ENCODE peak calls at places on chromosome 2, in six cellular contexts. A is SJSA1, X is BJ, H is fibroblast of mammary gland, N is neural progenitor cell, D is vagina. V is an unnamed sample.

GRCh38 chr2:98300475-98300874 is 45.8 kb upstream of the CNGA3 start:
- DNase-seq in D (no peak), X (no peak), H (no peak), A (no peak), N (no peak), V (no peak)

GRCh38 chr2:168427451-168427850 is 28.6 kb upstream of the CERS6 start:
- DNase-seq in X (peak), N (no peak), D (no peak), H (peak), A (peak), V (no peak)

GRCh38 chr2:16225545-16225944 is 285.2 kb downstream of the MYCN start:
- DNase-seq in H (no peak), X (no peak), N (no peak), D (no peak), A (no peak), V (no peak)

GRCh38 chr2:140376686-140377085 is 1596.5 kb upstream of the NXPH2 start:
- DNase-seq in N (no peak), A (no peak), X (no peak), D (no peak), H (no peak), V (no peak)

GRCh38 chr2:50648031-50648430 is 383.9 kb downstream of the NRXN1 start:
- DNase-seq in X (no peak), H (no peak), D (no peak), A (no peak), N (no peak), V (no peak)

GRCh38 chr2:88090446-88091283 is 23.0 kb downstream of the SMYD1 start:
- DNase-seq in X (no peak), D (no peak), N (no peak), A (no peak), H (no peak), V (no peak)

GRCh38 chr2:162545254-162545653 is 201.3 kb downstream of the GCA start:
- DNase-seq in D (no peak), A (no peak), H (no peak), N (peak), X (no peak), V (no peak)

GRCh38 chr2:161400076-161400475 is 16.0 kb upstream of the TBR1 start:
- DNase-seq in A (no peak), H (peak), X (no peak), N (no peak), D (no peak), V (peak)

GRCh38 chr2:175445276-175445675 is 263.8 kb upstream of the ATP5MC3 start:
- DNase-seq in N (no peak), A (no peak), X (no peak), H (no peak), D (no peak), V (no peak)

GRCh38 chr2:219409619-219410018 is 8.6 kb upstream of the DES start:
- DNase-seq in A (no peak), N (no peak), H (no peak), X (no peak), D (peak), V (no peak)

GRCh38 chr2:190043441-190043840 is 19.1 kb downstream of the MSTN start:
- DNase-seq in N (no peak), X (no peak), D (no peak), A (no peak), H (peak), V (no peak)

GRCh38 chr2:230871361-230872150 is 6.8 kb downstream of the ITM2C start:
- DNase-seq in X (no peak), D (peak), N (no peak), H (no peak), A (no peak), V (no peak)

GRCh38 chr2:17814601-17815000 is 1.7 kb upstream of the MSGN1 start:
- DNase-seq in A (no peak), H (no peak), N (no peak), D (no peak), X (no peak), V (peak)

GRCh38 chr2:238104521-238105311 is 4.6 kb downstream of the ESPNL start:
- DNase-seq in H (no peak), D (no peak), N (no peak), X (no peak), A (no peak), V (no peak)

GRCh38 chr2:218607436-218608115 is at the start of gene PLCD4:
- DNase-seq in A (peak), N (peak), H (peak), X (peak), D (no peak), V (peak)

GRCh38 chr2:1613731-1614354 is 130.5 kb downstream of the PXDN start:
- DNase-seq in X (no peak), A (peak), D (no peak), H (peak), N (no peak), V (peak)

GRCh38 chr2:101679037-101679726 is 18.3 kb upstream of the MAP4K4 start:
- DNase-seq in D (no peak), N (no peak), X (peak), A (peak), H (peak), V (no peak)

GRCh38 chr2:10369269-10370255 is 66.9 kb downstream of the HPCAL1 start:
- DNase-seq in X (no peak), N (no peak), D (no peak), A (no peak), H (no peak), V (no peak)

GRCh38 chr2:48279347-48279746 is 250.6 kb upstream of the STON1 start:
- DNase-seq in A (no peak), X (no peak), H (no peak), D (no peak), N (peak), V (no peak)

GRCh38 chr2:190121971-190122370 is 59.4 kb upstream of the MSTN start:
- DNase-seq in H (peak), A (peak), D (no peak), N (peak), X (no peak), V (peak)

GRCh38 chr2:229798446-229799147 is 84.2 kb upstream of the DNER start:
- DNase-seq in N (no peak), A (no peak), X (no peak), H (peak), D (no peak), V (no peak)

GRCh38 chr2:85744771-85745601 is 8.8 kb upstream of the ATOH8 start:
- DNase-seq in H (peak), A (peak), X (no peak), D (no peak), N (peak), V (no peak)

GRCh38 chr2:237725661-237726060 is 72.9 kb upstream of the RBM44 start:
- DNase-seq in A (no peak), H (no peak), X (no peak), D (no peak), N (no peak), V (no peak)

GRCh38 chr2:192749606-192750200 is 555.0 kb upstream of the TMEFF2 start:
- DNase-seq in A (no peak), N (peak), H (peak), D (no peak), X (no peak), V (peak)

GRCh38 chr2:112579280-112579679 is 5.1 kb upstream of the CHCHD5 start:
- DNase-seq in D (no peak), H (peak), X (peak), N (no peak), A (peak), V (peak)

GRCh38 chr2:25822190-25823117 is 55.8 kb downstream of the ASXL2 start:
- DNase-seq in A (no peak), D (no peak), N (peak), H (peak), X (no peak), V (peak)
- H3K4me3 ChIP-seq in A (no peak), D (peak), N (no peak), H (peak), X (no peak), V (peak)

DNA sequence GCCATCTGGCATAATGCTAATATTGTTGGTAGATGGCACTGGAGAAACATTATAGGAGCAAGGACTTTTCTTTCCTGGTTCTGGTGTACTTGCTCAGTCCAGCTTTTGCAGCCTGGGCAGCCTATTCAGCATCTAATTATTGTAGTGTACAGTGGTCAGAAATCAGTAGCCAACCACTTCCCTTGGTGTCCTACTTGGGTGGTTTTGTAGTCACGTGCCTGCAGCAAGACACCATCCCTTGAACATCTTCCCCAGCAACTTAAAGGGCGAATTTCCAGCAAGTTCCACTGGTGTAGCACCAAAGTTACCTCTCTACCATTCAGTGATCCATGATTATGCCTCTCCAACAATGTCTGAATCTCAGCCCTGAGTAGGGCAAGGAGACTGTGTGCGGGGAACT is 557.6 kb downstream of the SATB2 start:
- DNase-seq in X (no peak), A (no peak), N (no peak), H (no peak), D (no peak), V (no peak)
- H3K4me3 ChIP-seq in X (no peak), A (no peak), N (no peak), H (no peak), D (no peak), V (no peak)

GRCh38 chr2:74513605-74514367 is 464 bp upstream of the TLX2 start:
- DNase-seq in A (peak), D (no peak), N (peak), X (no peak), H (no peak), V (no peak)

GRCh38 chr2:74515271-74516069 is 1.2 kb downstream of the TLX2 start:
- DNase-seq in D (no peak), H (no peak), A (no peak), N (peak), X (no peak), V (no peak)

GRCh38 chr2:74514368-74515270 is at the start of gene TLX2:
- DNase-seq in H (no peak), X (no peak), N (peak), A (no peak), D (no peak), V (no peak)

GRCh38 chr2:74516650-74517049 is 2.4 kb downstream of the TLX2 start:
- DNase-seq in A (no peak), X (no peak), H (no peak), N (no peak), D (no peak), V (no peak)

DNA sequence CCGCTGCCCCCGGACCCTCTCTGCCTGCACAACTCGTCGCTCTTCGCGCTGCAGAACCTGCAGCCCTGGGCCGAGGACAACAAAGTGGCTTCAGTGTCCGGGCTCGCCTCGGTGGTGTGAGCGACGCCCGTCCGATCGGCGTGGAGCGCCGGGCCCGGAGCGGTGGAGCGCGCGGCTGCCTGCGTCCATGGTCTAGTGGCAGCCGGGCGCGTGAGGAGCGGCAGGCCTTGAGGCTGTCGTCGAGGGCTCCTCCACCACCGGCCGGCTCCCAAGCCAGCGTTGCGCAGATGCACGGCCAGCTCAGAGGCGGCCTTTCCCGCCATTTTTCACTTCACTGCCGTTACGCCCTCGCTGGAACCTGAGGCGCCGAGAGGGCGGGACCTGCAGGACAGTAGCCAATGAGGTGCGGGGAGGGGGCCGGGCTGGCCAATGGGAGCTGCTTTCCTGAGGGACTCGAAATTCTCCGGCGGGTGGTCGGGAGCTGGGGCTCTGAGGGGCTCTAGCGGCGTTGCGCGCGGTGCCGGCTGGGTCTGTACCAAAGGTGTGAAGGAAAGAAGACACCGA is 1.9 kb downstream of the TLX2 start:
- DNase-seq in X (no peak), D (no peak), A (no peak), N (peak), H (peak), V (peak)
- H3K4me3 ChIP-seq in X (peak), D (peak), A (no peak), N (peak), H (no peak), V (no peak)

DNA sequence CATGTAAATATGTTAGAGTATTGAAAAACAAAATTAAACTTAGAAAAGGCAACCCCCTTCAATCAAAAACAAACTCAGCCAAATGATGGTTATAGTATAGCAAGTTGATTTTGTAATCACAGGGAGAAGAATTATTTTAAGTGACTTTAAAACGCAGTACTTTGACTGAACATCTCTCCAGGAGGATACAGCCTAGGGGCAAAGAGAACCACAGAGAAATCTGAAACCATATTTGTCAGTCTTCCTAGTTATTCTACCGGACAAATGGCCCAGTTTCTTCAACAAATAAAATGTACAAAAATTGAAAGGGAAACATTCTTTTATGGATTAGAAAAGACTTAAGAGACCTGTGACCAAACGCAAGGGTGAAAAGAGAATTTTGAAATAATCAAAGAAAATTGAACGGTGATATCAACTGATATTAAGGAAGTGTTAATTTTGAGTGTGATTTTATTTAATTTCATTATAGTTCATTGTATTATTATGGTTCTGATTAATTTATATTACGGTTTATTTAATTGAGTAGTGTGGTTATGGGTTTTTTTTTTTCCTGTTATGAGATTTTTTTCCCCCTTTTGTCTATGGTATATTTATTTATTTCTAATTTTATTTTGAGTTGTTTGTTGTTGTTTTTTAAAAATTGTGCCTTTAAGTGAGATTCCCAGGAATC is 75.3 kb downstream of the HNRNPLL start:
- DNase-seq in X (no peak), H (no peak), N (no peak), D (no peak), A (no peak), V (no peak)
- H3K4me3 ChIP-seq in X (peak), H (peak), N (peak), D (peak), A (peak), V (peak)

GRCh38 chr2:121727332-121727731 is 9.3 kb downstream of the NIFK start:
- DNase-seq in X (no peak), N (no peak), A (no peak), D (no peak), H (no peak), V (no peak)

GRCh38 chr2:121723316-121723715 is 13.4 kb downstream of the NIFK start:
- DNase-seq in N (no peak), X (no peak), D (no peak), H (peak), A (no peak), V (no peak)

GRCh38 chr2:121717529-121717928 is 19.1 kb downstream of the NIFK start:
- DNase-seq in H (no peak), X (no peak), D (no peak), N (no peak), A (no peak), V (no peak)

GRCh38 chr2:121722479-121722878 is 14.2 kb downstream of the NIFK start:
- DNase-seq in A (peak), N (no peak), D (no peak), X (peak), H (peak), V (peak)

GRCh38 chr2:121721926-121722325 is 14.7 kb downstream of the NIFK start:
- DNase-seq in N (no peak), H (peak), X (peak), A (peak), D (no peak), V (peak)
- H3K4me3 ChIP-seq in N (no peak), H (no peak), X (no peak), A (no peak), D (no peak), V (no peak)

DNA sequence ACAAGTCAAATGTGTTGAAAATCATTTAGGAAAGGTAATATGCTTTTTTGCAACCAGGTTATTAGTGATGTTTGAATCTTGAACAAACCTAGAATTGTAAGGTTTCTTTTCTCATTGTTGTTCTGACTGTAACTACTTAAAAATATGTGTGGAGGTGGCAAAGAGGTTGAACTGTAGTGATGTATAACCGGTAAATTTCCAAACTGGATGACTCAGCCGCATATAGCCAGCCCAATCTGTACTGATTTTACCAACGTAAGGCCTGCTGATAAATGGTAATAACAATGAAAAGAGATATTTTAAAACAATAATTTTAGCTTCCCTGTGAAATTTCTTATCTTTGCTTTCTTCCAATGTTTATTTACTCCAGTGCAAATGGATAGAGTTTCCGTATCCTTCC is 1170.3 kb upstream of the ZEB2 start:
- DNase-seq in D (no peak), X (no peak), A (no peak), H (peak), N (no peak), V (peak)
- H3K4me3 ChIP-seq in D (no peak), X (no peak), A (no peak), H (no peak), N (no peak), V (no peak)

GRCh38 chr2:240884221-240884620 is 11.7 kb downstream of the MAB21L4 start:
- DNase-seq in A (no peak), X (no peak), D (no peak), H (no peak), N (no peak), V (no peak)

GRCh38 chr2:240879105-240879504 is 10.5 kb downstream of the AGXT start:
- DNase-seq in N (no peak), A (no peak), H (no peak), D (no peak), X (no peak), V (no peak)

GRCh38 chr2:240878341-240878936 is 9.8 kb downstream of the AGXT start:
- DNase-seq in D (no peak), X (no peak), H (no peak), A (no peak), N (no peak), V (no peak)

GRCh38 chr2:240884745-240885144 is 11.2 kb downstream of the MAB21L4 start:
- DNase-seq in X (no peak), H (no peak), D (no peak), A (no peak), N (no peak), V (no peak)

DNA sequence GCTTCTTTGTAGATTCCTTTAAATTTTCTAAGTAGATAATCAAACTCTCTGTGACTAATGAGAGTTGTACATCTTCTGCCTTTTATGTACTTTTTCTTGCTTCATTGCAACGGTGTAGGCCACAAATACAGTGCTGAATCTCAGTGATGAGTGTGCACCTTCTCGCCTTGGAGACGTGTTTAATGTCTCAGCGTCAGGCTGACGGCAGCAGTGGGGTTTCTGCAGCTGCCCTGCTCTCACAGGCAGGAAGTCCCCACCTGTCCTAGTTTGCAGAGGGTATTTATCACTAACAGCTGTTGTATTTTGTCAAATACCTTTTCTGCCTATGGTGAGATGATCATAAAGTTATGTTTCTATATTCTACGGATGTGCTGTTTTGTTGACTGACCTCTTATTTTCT is 13.3 kb downstream of the AGXT start:
- DNase-seq in X (no peak), D (no peak), N (no peak), A (no peak), H (no peak), V (no peak)
- H3K4me3 ChIP-seq in X (no peak), D (no peak), N (no peak), A (no peak), H (no peak), V (no peak)

V was measured in bronchial epithelial cell.